ENCODE peak calls at places on chromosomes 4 and X, in seven cellular contexts. A is psoas muscle, G is tibial artery, C is AG04449, U is hepatocyte, X is adipocyte, W is fibroblast of the aortic adventitia. M is an unnamed sample.

GRCh38 chrX:9573282-9574106 is 108.6 kb downstream of the TBL1X start:
- DNase-seq in A (no peak), G (no peak), C (no peak), U (peak; percentile 10), X (no peak), W (no peak), M (no peak)

GRCh38 chr4:27894951-27895350 is 1034.3 kb downstream of the STIM2 start:
- DNase-seq in A (no peak), G (no peak), C (no peak), U (no peak), X (no peak), W (no peak), M (no peak)

GRCh38 chr4:122764808-122765189 is 32.3 kb downstream of the BBS12 start:
- DNase-seq in A (no peak), G (no peak), C (peak; percentile 72), U (no peak), X (peak; percentile 94), W (peak; percentile 97), M (peak; percentile 18)

GRCh38 chrX:3711331-3711917 is 2.0 kb downstream of the PRKX start:
- DNase-seq in A (no peak), G (peak; percentile 20), C (no peak), U (no peak), X (no peak), W (no peak), M (no peak)

GRCh38 chr4:84708406-84709135 is 125.6 kb downstream of the CDS1 start:
- DNase-seq in A (no peak), G (no peak), C (no peak), U (no peak), X (no peak), W (no peak), M (no peak)

GRCh38 chrX:80290834-80291233 is 129.4 kb upstream of the TENT5D start:
- DNase-seq in A (no peak), G (no peak), C (no peak), U (no peak), X (no peak), W (no peak), M (no peak)

GRCh38 chrX:10023821-10024220 is 56.7 kb downstream of the CLDN34 start:
- DNase-seq in A (no peak), G (no peak), C (no peak), U (no peak), X (no peak), W (no peak), M (no peak)

GRCh38 chr4:55386073-55386472 is 9.7 kb upstream of the TMEM165 start:
- DNase-seq in A (no peak), G (no peak), C (no peak), U (no peak), X (no peak), W (no peak), M (peak; percentile 17)

GRCh38 chrX:57134702-57135101 is 2.5 kb downstream of the SPIN2A start:
- DNase-seq in A (no peak), G (no peak), C (no peak), U (no peak), X (no peak), W (no peak), M (no peak)

DNA sequence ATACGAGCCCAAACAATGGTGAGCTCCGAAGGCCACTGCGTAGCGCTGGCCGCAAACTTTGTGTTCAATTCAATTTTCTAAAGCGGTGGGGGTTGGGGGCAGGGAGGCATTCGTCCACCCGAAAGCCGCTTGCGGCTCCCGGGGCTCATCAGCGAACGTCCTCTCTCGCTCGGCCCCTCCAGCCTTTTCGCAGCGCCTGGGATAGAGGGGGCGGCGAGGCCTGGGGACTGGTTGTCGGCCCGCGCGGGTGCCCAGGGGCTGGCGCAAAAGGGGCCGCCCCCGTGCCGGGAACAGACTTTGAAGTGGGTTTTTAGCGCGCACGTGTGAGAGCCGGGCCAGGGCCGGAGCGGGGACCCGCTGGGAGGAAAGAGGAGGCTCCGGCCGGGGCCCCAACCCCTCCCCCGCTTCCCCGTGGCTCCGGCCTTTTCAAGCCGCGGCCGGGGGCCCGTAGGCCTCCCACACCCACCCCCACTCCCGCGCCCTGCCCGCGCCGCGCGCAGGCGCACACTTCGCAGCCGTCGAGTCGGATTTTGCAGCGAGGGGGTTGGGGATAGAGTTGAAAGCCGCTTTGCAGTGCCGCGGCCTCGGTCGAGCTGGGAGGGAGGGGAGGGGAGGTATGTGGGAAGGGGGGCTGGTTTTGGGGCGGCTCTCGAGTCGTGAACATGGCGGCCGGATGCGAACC is 8.3 kb downstream of the ZIC3 start:
- DNase-seq in A (no peak), G (no peak), C (no peak), U (no peak), X (no peak), W (no peak), M (no peak)
- H3K4me3 ChIP-seq in A (no peak overlapping the region), G (no peak overlapping the region), C (no peak overlapping the region), U (no peak overlapping the region), X (no peak overlapping the region), W (no peak overlapping the region), M (peak overlapping the region; percentile 19)

GRCh38 chrX:22577181-22577580 is 304.5 kb downstream of the CBLL2 start:
- DNase-seq in A (no peak), G (no peak), C (peak; percentile 40), U (peak; percentile 4), X (peak; percentile 64), W (peak; percentile 72), M (no peak)

GRCh38 chrX:22575161-22575845 is 302.6 kb downstream of the CBLL2 start:
- DNase-seq in A (no peak), G (no peak), C (no peak), U (no peak), X (peak; percentile 5), W (peak; percentile 65), M (no peak)
- H3K4me3 ChIP-seq in A (no peak overlapping the region), G (no peak overlapping the region), C (no peak overlapping the region), U (no peak overlapping the region), X (no peak overlapping the region), W (no peak overlapping the region), M (no peak overlapping the region)

GRCh38 chrX:48917139-48917980 is 1.5 kb downstream of the PIM2 start:
- DNase-seq in A (peak; percentile 87), G (peak; percentile 90), C (peak; percentile 38), U (peak; percentile 93), X (peak; percentile 90), W (peak; percentile 86), M (peak; percentile 90)
- H3K4me3 ChIP-seq in A (peak overlapping the region; percentile 33), G (peak overlapping the region; percentile 74), C (peak overlapping the region; percentile 61), U (no peak overlapping the region), X (no peak overlapping the region), W (no peak overlapping the region), M (peak overlapping the region; percentile 69)

DNA sequence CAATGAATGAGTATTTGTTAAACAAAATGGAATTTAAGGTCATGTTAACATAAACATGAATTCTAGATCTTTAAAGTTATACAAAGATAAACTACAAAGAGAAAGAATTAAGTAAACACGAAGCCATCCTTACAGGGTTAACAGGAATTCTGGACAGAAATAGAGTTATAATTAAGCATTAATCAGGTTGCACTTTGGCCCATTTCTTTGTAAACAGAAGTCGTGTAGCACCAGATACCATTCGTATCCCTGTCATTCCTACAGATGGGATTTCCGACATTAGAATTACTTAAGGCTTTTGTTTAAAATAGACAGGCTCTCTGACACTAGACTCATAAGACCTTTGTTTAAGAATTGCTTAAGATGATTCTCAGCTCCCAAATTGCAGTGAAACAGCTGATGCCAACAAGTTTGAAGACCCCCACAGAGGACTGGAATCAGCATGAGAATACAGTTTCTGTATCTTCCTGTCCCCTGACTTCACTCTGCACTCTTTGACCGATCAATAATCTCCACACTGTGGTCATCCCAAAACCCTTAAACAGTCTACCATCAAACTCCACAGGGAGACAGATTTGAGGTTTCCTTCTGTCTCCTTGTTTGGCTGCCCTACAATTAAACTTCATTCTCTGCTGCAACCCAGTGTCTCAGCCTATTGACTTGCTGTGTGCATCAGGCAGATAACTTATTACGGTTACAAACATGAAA is 22.3 kb upstream of the TMEM150C start:
- DNase-seq in A (no peak), G (no peak), C (no peak), U (no peak), X (no peak), W (no peak), M (no peak)
- H3K4me3 ChIP-seq in A (no peak overlapping the region), G (no peak overlapping the region), C (no peak overlapping the region), U (no peak overlapping the region), X (no peak overlapping the region), W (no peak overlapping the region), M (no peak overlapping the region)

DNA sequence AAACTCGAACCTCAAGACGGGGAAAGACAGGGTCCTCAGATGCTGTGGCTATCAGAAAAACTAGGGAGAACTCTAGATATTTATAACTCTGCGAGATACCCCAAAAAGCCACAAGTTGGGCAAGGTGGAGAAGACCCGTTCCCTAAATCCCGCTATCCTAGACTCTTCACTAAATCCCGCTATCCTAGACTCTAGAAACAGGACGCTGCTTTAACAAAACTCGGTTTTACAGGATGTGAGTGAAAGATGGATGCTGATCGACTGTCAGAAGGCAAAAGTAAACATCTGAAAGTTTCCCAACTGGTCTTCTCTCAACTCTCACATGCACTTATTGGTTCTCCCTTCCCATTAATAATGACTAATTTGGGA is 270 bp downstream of the DNAAF6 start:
- DNase-seq in A (no peak), G (no peak), C (no peak), U (no peak), X (no peak), W (no peak), M (no peak)
- H3K4me3 ChIP-seq in A (peak overlapping the region; percentile 59), G (peak overlapping the region; percentile 44), C (no peak overlapping the region), U (no peak overlapping the region), X (no peak overlapping the region), W (no peak overlapping the region), M (peak overlapping the region; percentile 57)

DNA sequence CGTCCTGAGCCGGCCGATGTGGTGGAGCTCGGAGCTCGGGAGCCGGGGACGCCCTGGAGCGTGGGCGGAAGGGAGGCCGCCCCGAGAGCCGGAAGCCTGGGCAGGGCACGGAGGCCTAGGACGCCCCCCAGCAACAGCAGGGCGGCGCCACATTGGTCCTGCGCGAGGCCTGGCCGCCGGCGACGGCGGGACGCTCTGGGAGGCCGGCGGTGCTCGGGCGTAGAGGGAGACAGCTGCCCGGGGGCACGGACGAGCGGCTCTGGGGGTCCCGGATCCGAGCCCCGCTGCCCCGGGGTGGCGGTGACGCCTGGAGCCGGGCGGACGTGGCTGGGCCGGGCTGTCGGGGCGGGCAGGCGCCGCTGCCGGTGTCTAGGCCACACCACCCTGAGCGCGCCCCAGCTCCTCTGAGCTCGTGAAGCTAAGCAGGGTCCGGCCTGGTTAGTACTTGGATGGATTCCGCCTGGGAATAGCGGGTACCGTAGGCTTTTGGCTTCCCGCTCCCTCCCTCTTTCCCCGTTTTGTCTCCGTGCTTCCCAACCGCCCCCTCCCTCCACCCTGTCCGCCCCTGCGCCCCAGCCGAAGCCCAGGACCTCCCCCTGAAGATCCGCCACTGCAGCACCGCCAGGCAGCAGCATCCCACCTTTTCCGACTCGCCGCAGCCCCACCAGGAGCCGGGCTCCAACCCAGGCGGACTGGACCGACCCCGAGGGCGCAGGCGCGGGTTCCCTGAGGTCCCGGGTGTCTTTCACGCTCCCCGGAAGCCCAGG is 12.1 kb downstream of the FRG2 start:
- DNase-seq in A (no peak), G (no peak), C (no peak), U (peak; percentile 44), X (no peak), W (no peak), M (peak; percentile 59)
- H3K4me3 ChIP-seq in A (peak overlapping the region; percentile 42), G (peak overlapping the region; percentile 34), C (peak overlapping the region; percentile 29), U (no peak overlapping the region), X (peak overlapping the region; percentile 23), W (no peak overlapping the region), M (peak overlapping the region; percentile 32)

GRCh38 chrX:23699636-23700194 is 32.4 kb downstream of the PRDX4 start:
- DNase-seq in A (no peak), G (peak; percentile 22), C (no peak), U (peak; percentile 24), X (no peak), W (peak; percentile 19), M (no peak)
- H3K4me3 ChIP-seq in A (no peak overlapping the region), G (no peak overlapping the region), C (no peak overlapping the region), U (no peak overlapping the region), X (no peak overlapping the region), W (no peak overlapping the region), M (no peak overlapping the region)

GRCh38 chrX:1466971-1467561 is 14.4 kb upstream of the ASMTL start:
- DNase-seq in A (no peak), G (no peak), C (no peak), U (no peak), X (no peak), W (no peak), M (no peak)
- H3K4me3 ChIP-seq in A (no peak overlapping the region), G (no peak overlapping the region), C (no peak overlapping the region), U (no peak overlapping the region), X (no peak overlapping the region), W (no peak overlapping the region), M (no peak overlapping the region)